ENCODE peak calls at places on chromosome 1, in seven cellular contexts. U, C, K, E, J, D and Y are unnamed samples.

GRCh38 chr1:115428262-115428661 is 90.2 kb upstream of the NGF start:
- DNase-seq in J (peak; percentile 26), U (no peak), E (no peak), D (no peak), K (no peak), C (no peak), Y (no peak)

GRCh38 chr1:231508497-231508896 is 20.0 kb upstream of the TSNAX start:
- DNase-seq in J (no peak), E (no peak), C (no peak), K (no peak), D (no peak), U (no peak), Y (no peak)

GRCh38 chr1:10471411-10472219 is 714 bp downstream of the DFFA start:
- DNase-seq in J (peak; percentile 80), K (no peak), E (no peak), D (no peak), C (no peak), U (no peak), Y (peak; percentile 28)

GRCh38 chr1:205449750-205450443 is 5.9 kb downstream of the BLACAT1 start:
- DNase-seq in J (peak; percentile 66), U (no peak), K (peak; percentile 95), D (peak; percentile 57), E (peak; percentile 32), C (peak; percentile 49), Y (no peak)

GRCh38 chr1:2610036-2610720 is 22.6 kb downstream of the MMEL1 start:
- DNase-seq in D (no peak), C (no peak), E (peak; percentile 17), K (no peak), J (no peak), U (no peak), Y (no peak)

GRCh38 chr1:9601942-9602793 is 13.5 kb downstream of the TMEM201 start:
- DNase-seq in J (no peak), U (no peak), C (no peak), K (no peak), E (no peak), D (no peak), Y (no peak)

GRCh38 chr1:67635055-67635809 is 49.8 kb upstream of the GADD45A start:
- DNase-seq in D (no peak), K (no peak), C (no peak), J (no peak), E (no peak), U (no peak), Y (no peak)

GRCh38 chr1:165629848-165630628 is 996 bp upstream of the MGST3 start:
- DNase-seq in J (peak; percentile 39), K (peak; percentile 84), E (no peak), C (no peak), U (no peak), D (no peak), Y (no peak)

GRCh38 chr1:22969224-22969829 is 3.3 kb downstream of the LACTBL1 start:
- DNase-seq in D (no peak), J (peak; percentile 47), E (no peak), K (peak; percentile 26), C (no peak), U (no peak), Y (peak; percentile 67)